ENCODE peak calls at places on chromosomes 12 and 14, in five cellular contexts. Z is PC-3; P is transverse colon; K is Karpas-422; W is CD8-positive, alpha-beta memory T cell. I is an unnamed sample. For H3K36me3 and H3K27me3, the result is how much of the 10 kb centered on the place peaks cover.

GRCh38 chr12:83823386-83824045 is 1089.1 kb downstream of the SLC6A15 start:
- DNase-seq in Z (peak), P (peak), K (peak), W (no peak), I (no peak)

GRCh38 chr12:110001596-110001995 is 2.4 kb downstream of the ANKRD13A start:
- DNase-seq in Z (peak), P (no peak), K (no peak), W (no peak), I (no peak)

GRCh38 chr12:48794870-48795269 is 6.0 kb upstream of the ADCY6 start:
- DNase-seq in Z (peak), P (no peak), K (peak), W (no peak), I (no peak)

GRCh38 chr14:20455355-20456300 is 602 bp downstream of the APEX1 start:
- DNase-seq in Z (peak), P (no peak), K (peak), W (peak), I (no peak)

GRCh38 chr14:50410016-50410530 is 13.4 kb upstream of the CDKL1 start:
- DNase-seq in Z (no peak), P (no peak), K (no peak), W (no peak), I (no peak)

GRCh38 chr12:119780786-119781434 is 96.2 kb downstream of the CIT start:
- DNase-seq in Z (peak), P (peak), K (peak), W (no peak), I (no peak)

GRCh38 chr12:87274594-87275245 is 754.5 kb downstream of the C12orf50 start:
- DNase-seq in Z (peak), P (no peak), K (peak), W (no peak), I (no peak)

GRCh38 chr14:85273099-85273677 is 256.8 kb upstream of the FLRT2 start:
- DNase-seq in Z (no peak), P (no peak), K (no peak), W (no peak), I (no peak)

GRCh38 chr12:126936181-126936851 is 1330.7 kb upstream of the TMEM132C start:
- DNase-seq in Z (peak), P (peak), K (no peak), W (no peak), I (peak)

GRCh38 chr14:97602438-97603117 is 805.4 kb downstream of the VRK1 start:
- DNase-seq in Z (no peak), P (peak), K (no peak), W (peak), I (no peak)

GRCh38 chr12:92757599-92758121 is 54.9 kb downstream of the PLEKHG7 start:
- DNase-seq in Z (no peak), P (no peak), K (no peak), W (no peak), I (no peak)

GRCh38 chr12:130147875-130148596 is 14.2 kb upstream of the FZD10 start:
- DNase-seq in Z (no peak), P (no peak), K (no peak), W (no peak), I (no peak)

GRCh38 chr12:130838284-130838950 is 633 bp downstream of the STX2 start:
- DNase-seq in Z (peak), P (peak), K (peak), W (peak), I (peak)

GRCh38 chr12:14910090-14910915 is 24.6 kb upstream of the MGP start:
- DNase-seq in Z (peak), P (no peak), K (no peak), W (no peak), I (no peak)

GRCh38 chr12:57630891-57631433 is 2.0 kb downstream of the B4GALNT1 start:
- DNase-seq in Z (no peak), P (no peak), K (no peak), W (no peak), I (no peak)

GRCh38 chr12:94941440-94941862 is 62.0 kb downstream of the NDUFA12 start:
- DNase-seq in Z (peak), P (no peak), K (peak), W (peak), I (peak)

GRCh38 chr12:52910248-52910883 is 5.5 kb upstream of the KRT8 start:
- DNase-seq in Z (no peak), P (no peak), K (no peak), W (no peak), I (no peak)

GRCh38 chr14:99758121-99758871 is 34.9 kb upstream of the EML1 start:
- DNase-seq in Z (peak), P (no peak), K (no peak), W (no peak), I (no peak)

GRCh38 chr14:77123381-77124344 is 17.9 kb downstream of the ZDHHC22 start:
- DNase-seq in Z (peak), P (peak), K (peak), W (no peak), I (no peak)

GRCh38 chr14:61342486-61342885 is 21.1 kb downstream of the PRKCH start:
- DNase-seq in Z (no peak), P (peak), K (no peak), W (peak), I (no peak)

GRCh38 chr14:87286191-87286590 is 706.8 kb downstream of the GALC start:
- DNase-seq in Z (no peak), P (no peak), K (no peak), W (no peak), I (no peak)

GRCh38 chr12:111271674-111272418 is 97.0 kb downstream of the PHETA1 start:
- DNase-seq in Z (peak), P (no peak), K (peak), W (no peak), I (no peak)

GRCh38 chr12:106669216-106669615 is 86.4 kb downstream of the RFX4 start:
- DNase-seq in Z (no peak), P (no peak), K (no peak), W (no peak), I (no peak)

GRCh38 chr12:11895421-11896064 is 175.2 kb upstream of the BCL2L14 start:
- DNase-seq in Z (no peak), P (no peak), K (no peak), W (no peak), I (no peak)

GRCh38 chr12:11891350-11892064 is 179.2 kb upstream of the BCL2L14 start:
- DNase-seq in Z (no peak), P (no peak), K (no peak), W (no peak), I (no peak)

GRCh38 chr12:11893998-11894397 is 176.7 kb upstream of the BCL2L14 start:
- DNase-seq in Z (no peak), P (no peak), K (no peak), W (no peak), I (no peak)

GRCh38 chr12:11894890-11895289 is 175.8 kb upstream of the BCL2L14 start:
- DNase-seq in Z (no peak), P (no peak), K (no peak), W (no peak), I (no peak)

DNA sequence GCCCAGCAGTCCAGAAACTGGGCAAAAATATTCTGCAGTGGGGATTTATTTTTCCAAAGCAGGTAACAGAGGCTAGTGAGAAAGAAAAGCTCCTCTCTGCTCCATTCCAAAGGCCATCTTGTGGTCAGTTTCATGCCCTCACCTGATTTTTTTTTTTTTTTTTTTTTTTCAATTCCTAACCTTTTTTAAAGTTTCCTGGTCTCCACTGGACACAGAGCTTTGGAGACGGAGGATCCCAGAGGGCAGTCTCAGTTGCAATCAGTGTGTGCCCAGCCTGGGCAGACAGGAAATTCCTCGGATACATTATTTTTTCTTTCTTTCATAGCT is 178.7 kb upstream of the BCL2L14 start:
- DNase-seq in Z (no peak), P (no peak), K (no peak), W (no peak), I (no peak)
- H3K36me3 ChIP-seq in Z (under half), P (under half), K (under half), W (under half), I (under half)

GRCh38 chr12:108170164-108170563 is 41.1 kb downstream of the WSCD2 start:
- DNase-seq in Z (no peak), P (no peak), K (no peak), W (no peak), I (no peak)
- H3K27me3 ChIP-seq in Z (under half), P (under half), K (under half), W (under half), I (under half)

GRCh38 chr12:31301311-31301710 is 24.6 kb downstream of the SINHCAF start:
- DNase-seq in Z (no peak), P (no peak), K (no peak), W (no peak), I (no peak)

GRCh38 chr12:31300341-31300740 is 25.6 kb downstream of the SINHCAF start:
- DNase-seq in Z (no peak), P (no peak), K (no peak), W (no peak), I (no peak)

GRCh38 chr12:31303466-31303865 is 22.5 kb downstream of the SINHCAF start:
- DNase-seq in Z (no peak), P (no peak), K (no peak), W (no peak), I (no peak)

GRCh38 chr12:31298510-31298904 is 27.4 kb downstream of the SINHCAF start:
- DNase-seq in Z (no peak), P (no peak), K (no peak), W (no peak), I (no peak)

DNA sequence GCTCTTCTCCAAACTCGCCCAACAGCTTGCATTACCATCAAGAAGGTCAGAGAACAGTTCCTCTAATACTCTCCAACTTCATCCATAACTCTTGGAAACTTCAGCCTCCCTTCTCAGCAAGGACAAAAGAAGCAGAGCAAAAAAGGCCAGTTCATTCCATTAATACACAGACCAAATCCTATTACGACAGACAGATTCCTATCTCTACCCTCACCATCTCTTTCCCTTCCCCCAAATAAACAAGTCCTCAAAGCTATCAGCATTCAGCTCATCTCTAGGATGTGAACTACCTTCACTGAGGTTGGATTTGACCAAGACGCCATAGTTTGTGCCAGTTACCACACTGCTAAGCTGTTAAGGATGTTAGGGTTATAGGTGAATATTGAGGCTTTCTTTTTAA is 25.2 kb downstream of the SINHCAF start:
- DNase-seq in Z (no peak), P (no peak), K (no peak), W (no peak), I (no peak)
- H3K36me3 ChIP-seq in Z (under half), P (under half), K (half or more), W (under half), I (under half)

GRCh38 chr12:49967777-49968250 is 4.9 kb upstream of the AQP6 start:
- DNase-seq in Z (no peak), P (no peak), K (no peak), W (no peak), I (no peak)
- H3K27me3 ChIP-seq in Z (under half), P (under half), K (under half), W (under half), I (under half)